ENCODE peak calls at places on chromosomes 5 and 9, in ten cellular contexts. D is heart left ventricle, K is neural crest cell, Q is PC-9, O is fibroblast of lung, Z is nephron progenitor cell, T is choroid plexus epithelial cell, W is astrocyte of the spinal cord, V is MM.1S, M is WERI-Rb-1. G is an unnamed sample.

GRCh38 chr5:80234311-80234948 is 21.4 kb downstream of the SERINC5 start:
- DNase-seq in T (no peak), W (no peak), M (no peak), V (no peak), D (no peak), Q (no peak), O (peak; percentile 25), Z (no peak), K (no peak), G (no peak)

GRCh38 chr5:31680528-31680927 is 41.6 kb downstream of the PDZD2 start:
- DNase-seq in Z (no peak), Q (no peak), K (no peak), O (no peak), W (no peak), T (no peak), V (no peak), M (no peak), D (peak; percentile 80), G (no peak)

GRCh38 chr5:35644543-35644942 is 26.9 kb downstream of the SPEF2 start:
- DNase-seq in T (peak; percentile 15), O (no peak), K (no peak), V (no peak), M (no peak), D (no peak), Z (no peak), Q (no peak), W (no peak), G (no peak)

GRCh38 chr5:160774646-160775313 is 77.2 kb downstream of the ATP10B start:
- DNase-seq in Z (no peak), W (no peak), K (peak; percentile 3), T (no peak), V (no peak), M (no peak), Q (no peak), O (no peak), D (no peak), G (no peak)

GRCh38 chr5:612498-613424 is 621 bp downstream of the CEP72 start:
- DNase-seq in D (no peak), V (peak; percentile 24), Q (no peak), O (peak; percentile 13), W (peak; percentile 4), K (no peak), M (peak; percentile 52), Z (no peak), T (peak; percentile 7), G (peak; percentile 36)

GRCh38 chr5:609506-609905 is 2.6 kb upstream of the CEP72 start:
- DNase-seq in M (no peak), V (no peak), T (no peak), W (no peak), O (no peak), K (no peak), D (no peak), Z (no peak), Q (no peak), G (no peak)

GRCh38 chr9:70491798-70492736 is 77.6 kb upstream of the KLF9 start:
- DNase-seq in V (no peak), K (no peak), Z (no peak), M (no peak), T (no peak), D (no peak), Q (no peak), O (no peak), W (no peak), G (no peak)

GRCh38 chr9:133794006-133794760 is 56.0 kb upstream of the SARDH start:
- DNase-seq in O (no peak), T (no peak), V (no peak), W (no peak), D (no peak), M (peak; percentile 57), K (no peak), Z (no peak), Q (no peak), G (no peak)

GRCh38 chr9:3323714-3324113 is 202.1 kb downstream of the RFX3 start:
- DNase-seq in Z (no peak), V (no peak), T (no peak), D (no peak), Q (no peak), K (no peak), W (no peak), O (no peak), M (no peak), G (no peak)

GRCh38 chr9:69758981-69759477 is 782 bp downstream of the PTAR1 start:
- DNase-seq in W (peak; percentile 57), V (no peak), T (peak; percentile 30), Z (no peak), K (no peak), D (no peak), O (no peak), M (no peak), Q (no peak), G (no peak)

GRCh38 chr5:63911871-63912270 is 50.4 kb downstream of the HTR1A start:
- DNase-seq in O (no peak), Z (no peak), K (no peak), V (no peak), T (no peak), W (no peak), M (no peak), Q (no peak), D (no peak), G (no peak)

DNA sequence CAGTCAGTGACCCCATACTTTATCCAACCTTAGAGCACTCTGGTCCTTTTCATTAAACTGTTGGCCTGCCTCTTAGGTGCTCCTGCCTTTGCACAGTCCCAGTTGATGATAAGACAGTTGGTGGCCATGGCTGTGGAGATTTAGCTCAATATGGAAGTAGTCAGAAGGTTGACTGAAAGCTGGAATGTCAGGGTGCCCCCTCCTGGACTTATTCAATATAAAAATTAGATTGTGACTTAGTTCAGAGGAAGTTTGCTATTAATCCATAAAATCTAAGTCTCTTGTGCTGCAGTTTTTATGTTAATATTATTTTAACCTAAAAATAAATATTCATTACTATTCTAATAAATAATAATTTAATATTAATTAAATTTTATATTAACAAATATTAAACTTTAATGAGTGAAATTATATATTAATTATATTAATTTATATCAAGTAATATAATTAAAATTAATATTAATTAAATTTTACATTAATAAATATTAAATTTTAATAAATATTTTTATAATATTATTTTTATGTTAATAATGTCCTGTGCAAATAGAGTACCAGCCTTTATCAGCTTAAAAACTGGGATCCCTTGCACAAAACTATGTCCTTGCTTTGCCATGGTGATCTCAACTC is 77.7 kb upstream of the ADAMTSL1 start:
- DNase-seq in D (no peak), O (peak; percentile 17), Z (no peak), T (peak; percentile 61), W (peak; percentile 45), M (peak; percentile 16), Q (no peak), K (no peak), V (no peak), G (peak; percentile 4)
- TF ChIP-seq CTCF in D (no peak), O (no peak), Z (peak; percentile 5), T (peak; percentile 48), W (peak; percentile 26), M (peak; percentile 25), Q (no peak), K (peak; percentile 34), V (no peak), G (no peak)

GRCh38 chr5:173925449-173926071 is 37.4 kb downstream of the CPEB4 start:
- DNase-seq in M (peak; percentile 58), W (peak; percentile 57), D (no peak), Q (no peak), T (peak; percentile 83), O (peak; percentile 36), K (peak; percentile 24), Z (peak; percentile 34), V (peak; percentile 79), G (peak; percentile 69)
- TF ChIP-seq CTCF in M (peak; percentile 56), W (peak; percentile 69), D (peak; percentile 23), Q (peak; percentile 68), T (peak; percentile 84), O (peak; percentile 72), K (peak; percentile 64), Z (peak; percentile 53), V (peak; percentile 72), G (peak; percentile 61)

DNA sequence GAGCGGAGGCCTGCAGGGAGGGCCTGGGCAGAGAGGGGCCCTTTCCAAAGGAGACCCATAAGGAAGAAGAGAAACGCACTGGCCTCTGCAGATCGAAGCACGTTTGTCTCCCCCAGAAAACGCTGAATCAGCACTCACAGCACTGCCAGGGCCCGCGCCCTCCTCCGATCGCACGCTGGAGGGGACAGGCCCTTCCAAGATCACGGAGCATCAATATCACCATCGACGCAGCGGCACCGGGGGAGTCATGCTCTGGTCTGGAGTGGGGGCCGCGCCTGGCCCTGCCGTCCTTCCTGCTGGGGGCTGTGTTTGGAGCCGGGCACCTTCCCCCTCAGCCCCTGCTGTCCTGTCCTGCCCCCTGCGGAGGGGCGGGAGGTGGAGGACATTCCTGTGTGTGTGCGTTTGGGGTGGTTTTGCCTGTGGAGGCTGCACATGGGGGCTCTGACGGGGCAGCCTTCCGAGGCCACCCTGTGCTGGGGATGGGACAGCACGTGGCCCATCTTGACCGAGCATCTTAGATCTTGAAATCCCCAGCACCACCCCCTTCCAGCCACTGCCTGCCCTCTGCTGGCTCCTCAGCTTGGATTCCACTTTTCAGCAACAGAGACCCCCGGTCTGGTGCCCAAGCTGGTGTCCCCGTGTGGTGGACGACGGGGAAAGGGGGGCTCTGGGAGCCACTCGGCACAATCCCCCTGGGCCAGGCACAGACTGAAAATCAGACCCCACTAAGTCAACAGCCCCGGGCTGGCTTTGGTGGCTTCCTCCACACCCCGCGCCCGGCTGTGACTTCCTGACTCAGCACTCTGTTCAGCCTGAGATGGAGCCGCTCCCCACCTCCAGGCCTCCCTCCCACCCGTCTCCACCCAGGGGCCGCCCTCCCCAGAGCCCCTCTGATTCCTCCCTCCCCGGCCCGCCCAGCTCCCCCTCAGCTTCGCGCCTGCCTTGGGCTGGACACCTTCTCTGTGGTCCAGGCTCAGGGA is 8.3 kb downstream of the TMEM250 start:
- DNase-seq in D (no peak), K (no peak), V (no peak), Z (no peak), T (peak; percentile 59), M (peak; percentile 52), W (peak; percentile 31), Q (peak; percentile 20), O (peak; percentile 21), G (no peak)
- TF ChIP-seq CTCF in D (no peak), K (peak; percentile 34), V (no peak), Z (no peak), T (peak; percentile 59), M (peak; percentile 39), W (peak; percentile 40), Q (no peak), O (peak; percentile 37), G (no peak)

GRCh38 chr5:172642926-172643325 is 1.9 kb downstream of the NEURL1B start:
- DNase-seq in K (no peak), T (no peak), D (no peak), V (no peak), Q (no peak), Z (no peak), W (no peak), O (no peak), M (no peak), G (no peak)

GRCh38 chr5:172645271-172645670 is 4.2 kb downstream of the NEURL1B start:
- DNase-seq in Q (no peak), D (peak; percentile 54), K (no peak), Z (no peak), W (no peak), V (no peak), O (no peak), M (no peak), T (no peak), G (no peak)

GRCh38 chr5:172643392-172643871 is 2.4 kb downstream of the NEURL1B start:
- DNase-seq in T (no peak), K (no peak), Z (no peak), V (no peak), O (no peak), W (no peak), M (no peak), Q (no peak), D (no peak), G (no peak)

GRCh38 chr5:172644711-172645110 is 3.6 kb downstream of the NEURL1B start:
- DNase-seq in O (no peak), Z (no peak), T (no peak), V (no peak), W (no peak), D (peak; percentile 20), Q (no peak), M (no peak), K (no peak), G (no peak)

GRCh38 chr5:172644229-172644628 is 3.2 kb downstream of the NEURL1B start:
- DNase-seq in V (no peak), D (no peak), K (no peak), W (no peak), O (no peak), T (no peak), Q (no peak), M (no peak), Z (no peak), G (no peak)
- TF ChIP-seq CTCF in V (no peak), D (no peak), K (no peak), W (no peak), O (no peak), T (no peak), Q (no peak), M (no peak), Z (no peak), G (no peak)

G was measured in Calu3.